ENCODE peak calls at places on chromosomes 7 and 10, in ten cellular contexts. N is brain microvascular endothelial cell, Y is upper lobe of right lung, R is BJ, X is iPS DF 6.9, B is IMR-90, W is fibroblast of the aortic adventitia, Z is mesenchymal stem cell, H is uterus, E is pancreas. M is an unnamed sample.

GRCh38 chr7:48512892-48513291 is 341.6 kb downstream of the ABCA13 start:
- DNase-seq in N (no peak), Y (no peak), R (no peak), X (no peak), B (no peak), W (no peak), Z (no peak), H (no peak), E (no peak), M (no peak)

GRCh38 chr10:103781329-103782061 is 73.9 kb downstream of the SH3PXD2A start:
- DNase-seq in N (peak; percentile 18), Y (no peak), R (peak; percentile 99), X (no peak), B (peak; percentile 99), W (peak; percentile 92), Z (peak; percentile 91), H (no peak), E (no peak), M (no peak)

GRCh38 chr10:13047529-13048206 is 46.2 kb upstream of the CCDC3 start:
- DNase-seq in N (no peak), Y (no peak), R (no peak), X (no peak), B (no peak), W (no peak), Z (no peak), H (no peak), E (no peak), M (no peak)

GRCh38 chr10:91043173-91043910 is 122.5 kb upstream of the ANKRD1 start:
- DNase-seq in N (peak; percentile 40), Y (no peak), R (no peak), X (no peak), B (peak; percentile 16), W (peak; percentile 50), Z (peak; percentile 46), H (no peak), E (no peak), M (no peak)

GRCh38 chr7:158278745-158279320 is 308.8 kb downstream of the PTPRN2 start:
- DNase-seq in N (no peak), Y (no peak), R (no peak), X (no peak), B (no peak), W (no peak), Z (no peak), H (no peak), E (no peak), M (no peak)

GRCh38 chr7:43636093-43636492 is 53.2 kb downstream of the STK17A start:
- DNase-seq in N (peak; percentile 49), Y (no peak), R (no peak), X (no peak), B (peak; percentile 78), W (peak; percentile 62), Z (no peak), H (no peak), E (no peak), M (no peak)

GRCh38 chr7:149669121-149669818 is 104.1 kb downstream of the ZNF467 start:
- DNase-seq in N (no peak), Y (no peak), R (no peak), X (no peak), B (peak; percentile 19), W (peak; percentile 68), Z (peak; percentile 35), H (no peak), E (no peak), M (no peak)

GRCh38 chr10:8331387-8331786 is 276.9 kb downstream of the GATA3 start:
- DNase-seq in N (no peak), Y (no peak), R (no peak), X (no peak), B (no peak), W (no peak), Z (no peak), H (no peak), E (no peak), M (no peak)

GRCh38 chr7:1455241-1455939 is 3.9 kb downstream of the MICALL2 start:
- DNase-seq in N (no peak), Y (peak; percentile 93), R (no peak), X (no peak), B (no peak), W (no peak), Z (no peak), H (no peak), E (peak; percentile 95), M (no peak)

GRCh38 chr10:116210588-116211346 is 62.2 kb downstream of the GFRA1 start:
- DNase-seq in N (no peak), Y (no peak), R (no peak), X (no peak), B (peak; percentile 6), W (no peak), Z (peak; percentile 4), H (no peak), E (no peak), M (no peak)

DNA sequence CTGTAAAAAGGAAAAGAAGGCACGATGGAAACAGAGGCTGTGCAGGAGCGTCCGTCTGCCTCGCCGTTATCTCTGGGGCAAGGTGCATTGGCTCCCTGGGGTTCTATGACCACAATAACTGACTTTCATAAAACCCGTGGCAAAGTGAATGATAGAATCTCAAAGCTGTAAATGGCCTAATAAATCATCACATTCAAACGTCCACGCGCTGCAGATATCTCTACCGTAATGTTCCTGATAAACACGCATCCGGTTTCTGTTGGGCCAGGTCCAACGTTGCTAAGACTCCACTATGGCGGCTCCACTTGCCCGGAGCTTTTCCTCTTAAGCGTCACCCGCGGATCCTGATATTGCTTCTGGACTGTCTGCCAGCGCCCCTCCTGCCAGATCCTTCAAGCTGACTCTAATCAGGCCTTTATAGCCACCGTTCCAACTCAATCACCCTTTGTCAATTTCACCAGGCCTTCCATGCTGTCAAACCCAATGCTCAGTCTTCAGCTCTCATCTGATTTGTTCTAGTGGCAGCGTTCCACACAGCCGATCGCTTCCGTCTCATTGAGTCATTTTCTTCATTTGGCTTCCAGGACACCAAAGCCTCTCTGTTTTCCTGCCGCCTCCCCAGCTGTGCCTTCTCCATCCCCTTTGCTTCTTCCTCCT is 265.5 kb upstream of the FOXK1 start:
- DNase-seq in N (peak; percentile 0), Y (no peak), R (no peak), X (no peak), B (no peak), W (peak; percentile 1), Z (no peak), H (no peak), E (peak; percentile 31), M (no peak)
- H3K4me3 ChIP-seq in N (no peak overlapping the region), Y (peak overlapping the region; percentile 21), R (no peak overlapping the region), X (no peak overlapping the region), B (no peak overlapping the region), W (no peak overlapping the region), Z (no peak overlapping the region), H (no peak overlapping the region), E (no peak overlapping the region), M (peak overlapping the region; percentile 58)

DNA sequence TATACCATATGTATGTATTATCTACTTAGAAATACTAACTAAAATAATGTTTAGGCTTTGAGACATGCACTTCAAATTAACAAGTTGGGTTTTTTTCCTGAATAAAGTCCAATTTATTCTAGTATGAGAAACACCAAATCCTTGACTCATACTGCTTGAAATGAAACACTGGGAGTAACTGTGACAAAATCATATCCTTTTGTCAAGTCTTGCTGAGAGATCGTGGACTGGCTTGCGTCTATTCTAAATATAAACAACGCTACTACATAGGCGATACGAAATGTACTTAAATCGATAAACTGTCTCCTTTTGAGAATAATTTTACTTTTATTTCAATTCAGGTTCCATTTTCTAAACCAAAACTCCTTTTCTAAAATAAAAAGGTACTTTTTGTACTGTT is 16.3 kb downstream of the SMURF1 start:
- DNase-seq in N (no peak), Y (no peak), R (no peak), X (no peak), B (peak; percentile 56), W (peak; percentile 72), Z (no peak), H (no peak), E (no peak), M (no peak)
- H3K4me3 ChIP-seq in N (no peak overlapping the region), Y (no peak overlapping the region), R (no peak overlapping the region), X (no peak overlapping the region), B (no peak overlapping the region), W (no peak overlapping the region), Z (no peak overlapping the region), H (no peak overlapping the region), E (no peak overlapping the region), M (peak overlapping the region; percentile 43)

DNA sequence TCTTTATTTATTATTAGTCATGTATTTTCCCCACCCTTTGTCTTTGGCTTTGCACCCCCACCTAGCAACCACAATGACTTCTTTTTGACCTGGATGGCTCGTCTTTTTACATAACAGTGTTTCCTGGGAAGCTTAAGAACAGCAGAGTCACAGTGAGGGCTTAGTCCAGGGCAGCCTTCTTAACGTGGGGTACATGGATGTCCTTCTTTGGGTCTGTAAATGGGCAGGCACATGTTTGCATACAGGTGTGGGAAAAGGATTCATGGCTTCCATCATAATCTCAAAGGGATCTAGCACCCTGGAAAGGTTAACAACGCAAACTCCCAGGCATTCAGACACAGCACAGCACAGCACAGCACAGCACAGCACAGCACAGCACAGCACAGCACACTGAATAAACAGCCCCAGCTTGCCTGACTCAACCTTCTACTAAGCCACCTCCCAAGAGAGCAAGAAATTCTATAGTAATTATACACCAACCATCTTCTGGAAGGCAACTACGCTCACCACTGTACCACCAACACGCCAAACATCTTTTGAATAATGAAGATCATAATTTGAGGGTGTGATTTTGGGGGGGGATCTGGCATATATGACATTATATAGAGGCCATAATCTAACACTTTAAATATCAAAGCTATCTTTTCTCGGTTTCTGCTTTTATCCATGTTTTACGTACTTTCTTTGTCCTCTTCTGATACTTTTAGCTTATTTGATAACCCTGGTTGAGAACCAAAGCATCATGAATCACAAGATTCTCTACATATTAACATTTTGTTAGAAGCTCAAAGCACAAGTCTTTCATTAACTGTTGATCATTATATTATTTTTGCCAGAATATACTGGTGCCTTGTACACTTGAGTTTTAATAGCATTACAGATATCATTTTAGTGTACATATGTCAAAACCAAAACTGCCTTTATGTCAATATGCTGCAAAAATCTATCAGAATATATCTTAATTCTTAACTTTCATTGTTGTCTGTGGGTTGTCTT is 177.2 kb upstream of the KLF14 start:
- DNase-seq in N (peak; percentile 72), Y (no peak), R (no peak), X (peak; percentile 48), B (peak; percentile 63), W (peak; percentile 74), Z (peak; percentile 77), H (no peak), E (no peak), M (no peak)
- H3K4me3 ChIP-seq in N (peak overlapping the region; percentile 74), Y (peak overlapping the region; percentile 55), R (peak overlapping the region; percentile 70), X (no peak overlapping the region), B (peak overlapping the region; percentile 87), W (peak overlapping the region; percentile 88), Z (peak overlapping the region; percentile 55), H (peak overlapping the region; percentile 27), E (no peak overlapping the region), M (peak overlapping the region; percentile 70)

GRCh38 chr7:27739914-27740448 is at the start of gene TAX1BP1:
- DNase-seq in N (peak; percentile 89), Y (peak; percentile 98), R (peak; percentile 55), X (peak; percentile 47), B (peak; percentile 94), W (peak; percentile 90), Z (peak; percentile 97), H (peak; percentile 95), E (peak; percentile 95), M (peak; percentile 76)
- H3K4me3 ChIP-seq in N (peak within 1 kb of the TSS; percentile 100), Y (peak within 1 kb of the TSS; percentile 100), R (peak within 1 kb of the TSS; percentile 94), X (peak within 1 kb of the TSS; percentile 75), B (peak within 1 kb of the TSS; percentile 86), W (peak within 1 kb of the TSS; percentile 97), Z (peak within 1 kb of the TSS; percentile 95), H (peak within 1 kb of the TSS; percentile 95), E (peak within 1 kb of the TSS; percentile 96), M (peak within 1 kb of the TSS; percentile 98)